ENCODE peak calls at places on chromosomes 3 and 15, in nine cellular contexts. Y is right lobe of liver, L is PC-3, E is foreskin fibroblast, I is GM12864, S is psoas muscle, T is fibroblast of mammary gland, W is IMR-90, Z is lower leg skin. J is an unnamed sample.

GRCh38 chr15:60844431-60845174 is 365.7 kb upstream of the ICE2 start:
- DNase-seq in Y (no peak), L (no peak), E (no peak), I (no peak), S (no peak), T (no peak), W (no peak), Z (no peak), J (no peak)

GRCh38 chr15:92681141-92681622 is 25.6 kb upstream of the FAM174B start:
- DNase-seq in Y (no peak), L (no peak), E (peak; percentile 46), I (no peak), S (no peak), T (peak; percentile 91), W (peak; percentile 56), Z (peak; percentile 41), J (peak; percentile 98)

GRCh38 chr3:72343078-72343477 is 505.2 kb downstream of the SHQ1 start:
- DNase-seq in Y (no peak), L (peak; percentile 37), E (peak; percentile 55), I (no peak), S (no peak), T (peak; percentile 51), W (peak; percentile 57), Z (no peak), J (no peak)

GRCh38 chr15:38187646-38188313 is 64.9 kb upstream of the SPRED1 start:
- DNase-seq in Y (no peak), L (no peak), E (no peak), I (no peak), S (no peak), T (no peak), W (peak; percentile 10), Z (no peak), J (no peak)

GRCh38 chr3:54746722-54747121 is 181.1 kb downstream of the LRTM1 start:
- DNase-seq in Y (no peak), L (no peak), E (no peak), I (no peak), S (no peak), T (no peak), W (no peak), Z (no peak), J (no peak)

GRCh38 chr3:169218314-169218983 is 445.1 kb downstream of the MECOM start:
- DNase-seq in Y (no peak), L (peak; percentile 82), E (peak; percentile 55), I (no peak), S (no peak), T (peak; percentile 45), W (peak; percentile 71), Z (peak; percentile 16), J (peak; percentile 58)

GRCh38 chr3:132222868-132223538 is 94.2 kb upstream of the ACP3 start:
- DNase-seq in Y (no peak), L (no peak), E (no peak), I (no peak), S (no peak), T (no peak), W (no peak), Z (no peak), J (no peak)

GRCh38 chr3:194404365-194405140 is 5.5 kb upstream of the GP5 start:
- DNase-seq in Y (no peak), L (peak; percentile 75), E (peak; percentile 78), I (peak; percentile 8), S (no peak), T (peak; percentile 65), W (peak; percentile 58), Z (no peak), J (peak; percentile 74)

GRCh38 chr15:41011055-41011815 is 58.0 kb downstream of the CHAC1 start:
- DNase-seq in Y (no peak), L (no peak), E (no peak), I (no peak), S (no peak), T (no peak), W (peak; percentile 58), Z (no peak), J (no peak)

DNA sequence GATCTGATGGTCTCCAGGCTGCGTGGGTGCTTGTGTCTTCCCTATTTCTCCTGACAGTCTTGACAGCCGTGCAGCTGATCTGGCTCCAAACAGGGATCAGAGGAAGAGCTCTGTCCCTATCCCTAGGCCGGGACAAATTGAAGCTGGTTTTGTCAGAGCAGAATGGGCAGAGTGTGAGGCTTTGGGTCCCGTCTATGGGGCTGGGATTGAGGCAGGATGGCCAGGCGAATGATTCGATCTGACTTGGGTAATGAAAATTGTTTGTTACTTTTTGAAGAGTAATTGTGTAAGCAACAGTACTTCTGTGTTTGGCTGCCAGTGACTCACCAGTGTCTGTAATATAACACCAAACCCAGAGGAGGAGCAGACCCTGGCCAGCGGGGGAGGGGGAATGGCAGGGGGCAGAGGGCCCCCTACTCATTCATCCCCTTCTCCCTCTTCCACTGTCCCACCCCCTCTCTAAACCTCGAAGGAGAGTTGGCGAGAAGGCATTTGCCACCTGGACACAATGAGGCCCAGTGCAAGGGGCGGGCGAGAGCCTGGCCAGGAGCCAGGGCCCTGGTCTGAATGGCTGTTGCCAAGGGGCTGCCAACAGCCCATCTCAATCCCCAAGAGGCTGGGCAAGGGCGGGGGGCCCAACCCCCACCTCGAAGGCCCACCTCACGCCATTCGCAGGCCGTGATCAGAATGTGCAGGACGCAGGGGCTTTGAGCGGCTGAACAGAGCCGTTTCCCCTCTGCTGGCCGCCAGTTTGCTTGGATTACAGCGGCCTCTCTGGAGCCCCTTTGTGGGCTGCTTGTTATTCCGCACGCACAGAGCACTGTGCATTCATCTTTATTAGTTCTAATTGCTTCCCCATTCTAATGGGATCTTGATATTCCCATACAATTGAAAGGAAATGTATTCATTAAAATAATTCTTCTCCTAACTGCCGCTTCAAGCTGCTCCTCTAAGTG is 5.1 kb upstream of the MAGEF1 start:
- DNase-seq in Y (no peak), L (peak; percentile 64), E (peak; percentile 69), I (no peak), S (no peak), T (peak; percentile 69), W (peak; percentile 72), Z (no peak), J (peak; percentile 76)
- TF ChIP-seq CTCF in Y (no peak), L (no peak), E (no peak), I (no peak), S (no peak), T (no peak), W (no peak), Z (no peak), J (no peak)

GRCh38 chr3:16179771-16180736 is 5.6 kb downstream of the GALNT15 start:
- DNase-seq in Y (no peak), L (peak; percentile 45), E (peak; percentile 80), I (no peak), S (no peak), T (peak; percentile 79), W (peak; percentile 82), Z (no peak), J (peak; percentile 23)

GRCh38 chr3:16179261-16179660 is 4.8 kb downstream of the GALNT15 start:
- DNase-seq in Y (no peak), L (no peak), E (no peak), I (no peak), S (no peak), T (no peak), W (no peak), Z (no peak), J (no peak)

GRCh38 chr3:16176391-16177030 is 2.0 kb downstream of the GALNT15 start:
- DNase-seq in Y (no peak), L (no peak), E (peak; percentile 40), I (no peak), S (no peak), T (peak; percentile 50), W (peak; percentile 33), Z (no peak), J (no peak)

GRCh38 chr3:16178628-16178988 is 4.1 kb downstream of the GALNT15 start:
- DNase-seq in Y (no peak), L (no peak), E (no peak), I (no peak), S (no peak), T (no peak), W (no peak), Z (no peak), J (no peak)

DNA sequence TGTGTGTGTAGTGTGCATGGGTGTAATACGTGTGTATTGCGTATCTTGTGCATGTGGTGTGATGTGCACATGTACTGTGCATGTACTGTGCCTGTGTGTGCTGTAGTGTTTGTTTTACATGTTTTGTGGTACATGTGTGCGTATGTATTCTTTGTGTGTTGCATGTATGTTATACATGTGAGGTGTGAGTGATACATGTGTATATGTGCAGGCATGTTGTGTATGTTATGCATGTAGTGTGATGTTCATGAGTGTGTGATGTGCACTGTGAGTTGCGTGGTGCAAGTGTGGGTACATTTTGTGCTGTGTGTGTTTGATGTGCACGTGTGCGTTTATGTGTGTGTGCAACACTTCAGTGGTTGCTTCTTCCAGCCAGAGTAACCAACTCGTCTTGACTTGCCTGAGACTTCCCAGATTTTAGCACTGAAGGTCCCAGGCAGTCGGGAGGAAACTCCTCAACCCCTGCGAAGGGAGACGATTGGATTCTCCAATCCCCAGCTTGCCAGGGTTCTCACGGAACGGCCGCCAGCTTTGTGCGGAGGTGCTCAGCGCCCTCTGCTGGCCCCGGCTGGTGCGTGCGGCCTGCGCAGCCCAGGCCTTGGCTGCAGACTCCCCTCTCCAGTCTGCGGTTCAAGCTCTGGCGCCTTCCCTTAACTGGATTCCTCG is 3.6 kb downstream of the GALNT15 start:
- DNase-seq in Y (peak; percentile 83), L (peak; percentile 84), E (peak; percentile 94), I (no peak), S (peak; percentile 92), T (peak; percentile 92), W (peak; percentile 86), Z (peak; percentile 78), J (peak; percentile 85)
- H3K4me3 ChIP-seq in Y (no peak overlapping the region), L (no peak overlapping the region), E (peak overlapping the region; percentile 38), I (no peak overlapping the region), S (peak overlapping the region; percentile 55), T (peak overlapping the region; percentile 58), W (peak overlapping the region; percentile 76), Z (peak overlapping the region; percentile 53), J (no peak overlapping the region)

GRCh38 chr3:69013256-69014021 is at the start of gene EOGT:
- DNase-seq in Y (peak; percentile 94), L (peak; percentile 70), E (peak; percentile 96), I (peak; percentile 40), S (peak; percentile 97), T (peak; percentile 78), W (peak; percentile 82), Z (peak; percentile 70), J (peak; percentile 87)
- TF ChIP-seq CTCF in Y (peak; percentile 58), L (peak; percentile 54), E (peak; percentile 46), I (peak; percentile 66), S (peak; percentile 53), T (peak; percentile 39), W (peak; percentile 64), Z (no peak), J (peak; percentile 58)

GRCh38 chr15:65787260-65787659 is 4.8 kb downstream of the DENND4A start:
- DNase-seq in Y (no peak), L (no peak), E (no peak), I (no peak), S (no peak), T (no peak), W (no peak), Z (no peak), J (no peak)
- H3K4me3 ChIP-seq in Y (no peak overlapping the region), L (peak overlapping the region; percentile 52), E (no peak overlapping the region), I (peak overlapping the region; percentile 29), S (no peak overlapping the region), T (no peak overlapping the region), W (no peak overlapping the region), Z (no peak overlapping the region), J (no peak overlapping the region)

GRCh38 chr3:104530934-104531333 is 835.8 kb upstream of the ALCAM start:
- DNase-seq in Y (no peak), L (no peak), E (no peak), I (no peak), S (no peak), T (no peak), W (no peak), Z (no peak), J (no peak)
- TF ChIP-seq CTCF in Y (no peak), L (no peak), E (no peak), I (no peak), S (no peak), T (no peak), W (no peak), Z (no peak), J (no peak)

J was measured in fibroblast of villous mesenchyme.